ENCODE peak calls at places on chromosomes 4 and X, in seven cellular contexts. P is lower lobe of right lung, R is adrenal gland, N is heart right ventricle, G is cardiac muscle cell, L is GM06990, Z is HepG2. Q is an unnamed sample.

GRCh38 chr4:115851918-115852766 is 738.7 kb upstream of the NDST4 start:
- DNase-seq in P (peak; percentile 34), R (peak; percentile 66), N (no peak), G (peak; percentile 82), L (peak; percentile 23), Z (peak; percentile 53), Q (peak; percentile 66)

GRCh38 chr4:75886104-75886503 is 16.1 kb downstream of the PPEF2 start:
- DNase-seq in P (no peak), R (no peak), N (no peak), G (no peak), L (no peak), Z (no peak), Q (no peak)

GRCh38 chr4:7988437-7988836 is 48.8 kb upstream of the AFAP1 start:
- DNase-seq in P (no peak), R (no peak), N (no peak), G (no peak), L (no peak), Z (no peak), Q (no peak)

GRCh38 chr4:119149110-119149509 is 13.5 kb downstream of the MYOZ2 start:
- DNase-seq in P (no peak), R (no peak), N (no peak), G (no peak), L (no peak), Z (no peak), Q (no peak)

GRCh38 chr4:7623468-7623867 is 188.7 kb upstream of the PSAPL1 start:
- DNase-seq in P (no peak), R (no peak), N (no peak), G (no peak), L (no peak), Z (no peak), Q (no peak)

GRCh38 chr4:31169851-31170250 is 449.7 kb downstream of the PCDH7 start:
- DNase-seq in P (no peak), R (no peak), N (no peak), G (no peak), L (no peak), Z (no peak), Q (no peak)

GRCh38 chr4:175412744-175413143 is 399.3 kb downstream of the GPM6A start:
- DNase-seq in P (no peak), R (no peak), N (no peak), G (no peak), L (no peak), Z (no peak), Q (no peak)

GRCh38 chr4:110088670-110089069 is 109.7 kb downstream of the ELOVL6 start:
- DNase-seq in P (no peak), R (no peak), N (no peak), G (no peak), L (peak; percentile 20), Z (no peak), Q (no peak)

GRCh38 chrX:63101879-63102620 is 249.1 kb downstream of the SPIN4 start:
- DNase-seq in P (no peak), R (no peak), N (no peak), G (no peak), L (no peak), Z (no peak), Q (no peak)

GRCh38 chrX:107025538-107025937 is 25.5 kb upstream of the MORC4 start:
- DNase-seq in P (no peak), R (no peak), N (no peak), G (peak; percentile 55), L (peak; percentile 0), Z (peak; percentile 12), Q (no peak)

GRCh38 chrX:132774312-132774711 is 184.1 kb downstream of the HS6ST2 start:
- DNase-seq in P (no peak), R (no peak), N (no peak), G (no peak), L (no peak), Z (no peak), Q (no peak)

GRCh38 chrX:65924938-65925507 is 114.9 kb downstream of the VSIG4 start:
- DNase-seq in P (no peak), R (no peak), N (no peak), G (no peak), L (no peak), Z (no peak), Q (no peak)

GRCh38 chr4:81052119-81053068 is 21.9 kb downstream of the BMP3 start:
- DNase-seq in P (peak; percentile 63), R (peak; percentile 55), N (peak; percentile 16), G (peak; percentile 85), L (peak; percentile 88), Z (peak; percentile 51), Q (peak; percentile 73)

GRCh38 chrX:81708506-81708905 is 506.6 kb downstream of the SH3BGRL start:
- DNase-seq in P (no peak), R (no peak), N (no peak), G (no peak), L (no peak), Z (no peak), Q (no peak)

GRCh38 chr4:7933631-7934510 is 5.8 kb downstream of the AFAP1 start:
- DNase-seq in P (no peak), R (no peak), N (no peak), G (no peak), L (no peak), Z (no peak), Q (peak; percentile 70)

DNA sequence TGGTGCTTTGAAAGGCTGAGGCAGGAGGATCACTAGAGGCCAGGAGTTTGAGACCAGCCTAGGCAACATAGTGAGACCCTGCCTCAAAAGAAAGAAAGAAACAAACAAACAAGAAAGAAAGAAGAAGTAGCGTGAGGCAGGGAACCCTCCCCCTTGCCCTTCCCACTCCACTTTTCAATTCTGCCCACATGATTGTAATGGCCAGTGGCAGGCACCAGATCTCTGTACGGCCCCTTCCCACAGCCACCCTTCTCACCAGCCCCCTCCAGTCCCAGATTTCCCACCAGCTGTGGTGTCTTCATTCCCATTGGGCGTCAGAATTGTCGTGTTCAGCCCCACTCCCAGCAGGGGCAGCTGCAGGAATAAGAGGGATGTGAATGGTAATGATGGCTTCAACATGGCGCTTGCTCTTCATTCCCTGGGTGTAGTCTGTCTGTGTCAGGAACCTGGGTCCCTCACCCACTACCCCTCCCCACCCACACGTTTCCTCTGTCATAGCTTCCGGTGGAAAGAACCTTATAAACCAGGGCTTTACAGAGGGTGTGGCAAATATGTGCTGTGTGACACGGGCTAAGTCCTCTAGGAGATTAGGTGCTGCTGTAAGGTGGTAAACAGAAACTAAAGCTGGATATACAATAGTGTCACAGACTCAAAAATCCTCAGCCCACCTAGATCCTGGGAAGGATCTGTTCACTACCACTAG is at the start of gene IL2RG:
- DNase-seq in P (no peak), R (no peak), N (no peak), G (no peak), L (peak; percentile 75), Z (no peak), Q (no peak)
- H3K4me3 ChIP-seq in P (peak within 1 kb of the TSS; percentile 36), R (no peak within 1 kb of the TSS), N (no peak within 1 kb of the TSS), G (no peak within 1 kb of the TSS), L (peak within 1 kb of the TSS; percentile 85), Z (no peak within 1 kb of the TSS), Q (no peak within 1 kb of the TSS)

DNA sequence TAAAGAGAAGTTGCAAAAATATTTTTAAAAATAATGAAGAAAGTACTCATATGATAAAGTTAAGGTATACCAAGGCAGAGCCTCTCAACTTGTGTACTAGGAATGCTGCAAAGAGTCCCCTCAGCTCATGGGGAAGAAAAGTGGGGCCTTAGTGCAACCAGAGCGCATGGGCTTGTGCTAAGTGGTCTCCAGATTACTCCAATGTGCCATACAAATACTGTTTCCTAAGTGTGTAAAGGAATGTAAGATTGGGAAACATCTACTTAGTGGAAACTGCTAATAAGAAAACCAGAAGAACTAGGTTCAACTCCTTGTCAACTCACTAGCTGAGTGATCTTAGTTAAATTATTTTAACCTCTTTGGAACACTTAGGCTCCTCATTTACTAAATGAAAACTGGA is 39.1 kb downstream of the NAF1 start:
- DNase-seq in P (no peak), R (no peak), N (no peak), G (no peak), L (no peak), Z (no peak), Q (no peak)
- H3K36me3 ChIP-seq in P (peaks cover 47% of the 10 kb centered on the region), R (no peaks in the 10 kb centered on the region), N (peaks cover 81% of the 10 kb centered on the region), G (peaks cover 12% of the 10 kb centered on the region), L (peaks cover 9% of the 10 kb centered on the region), Z (peaks cover 4% of the 10 kb centered on the region), Q (peaks cover 25% of the 10 kb centered on the region)

GRCh38 chr4:120755864-120756263 is 166.7 kb downstream of the PRDM5 start:
- DNase-seq in P (no peak), R (no peak), N (no peak), G (no peak), L (no peak), Z (no peak), Q (no peak)

GRCh38 chr4:120749445-120750151 is 172.9 kb downstream of the PRDM5 start:
- DNase-seq in P (no peak), R (no peak), N (no peak), G (no peak), L (peak; percentile 83), Z (no peak), Q (no peak)

GRCh38 chr4:120753854-120754253 is 168.7 kb downstream of the PRDM5 start:
- DNase-seq in P (no peak), R (no peak), N (no peak), G (peak; percentile 78), L (no peak), Z (no peak), Q (peak; percentile 20)

GRCh38 chr4:120750152-120750525 is 172.4 kb downstream of the PRDM5 start:
- DNase-seq in P (no peak), R (no peak), N (no peak), G (no peak), L (peak; percentile 21), Z (no peak), Q (no peak)

DNA sequence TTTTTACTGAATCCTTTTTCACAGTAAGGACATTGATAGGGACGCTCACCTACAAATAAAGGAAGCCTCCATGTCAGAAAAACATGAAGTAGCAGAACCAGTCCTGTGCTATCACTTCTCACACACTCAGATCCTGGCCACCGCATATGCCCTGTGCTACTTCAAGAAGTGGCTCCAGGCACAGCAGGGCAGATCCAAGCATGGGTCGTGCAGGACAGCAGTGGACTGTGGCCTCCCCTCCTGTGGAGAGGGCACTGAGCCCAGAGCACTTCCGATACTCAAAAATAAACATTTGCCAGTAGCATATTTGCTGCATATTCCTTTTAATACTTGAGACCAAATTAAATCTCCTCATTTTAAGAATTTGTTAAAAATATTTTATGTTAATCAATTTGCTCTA is 167.9 kb downstream of the PRDM5 start:
- DNase-seq in P (no peak), R (no peak), N (peak; percentile 32), G (peak; percentile 27), L (no peak), Z (no peak), Q (no peak)
- TF ChIP-seq CTCF in P (no peak), R (no peak), N (no peak), G (no peak), L (no peak), Z (no peak), Q (no peak)

DNA sequence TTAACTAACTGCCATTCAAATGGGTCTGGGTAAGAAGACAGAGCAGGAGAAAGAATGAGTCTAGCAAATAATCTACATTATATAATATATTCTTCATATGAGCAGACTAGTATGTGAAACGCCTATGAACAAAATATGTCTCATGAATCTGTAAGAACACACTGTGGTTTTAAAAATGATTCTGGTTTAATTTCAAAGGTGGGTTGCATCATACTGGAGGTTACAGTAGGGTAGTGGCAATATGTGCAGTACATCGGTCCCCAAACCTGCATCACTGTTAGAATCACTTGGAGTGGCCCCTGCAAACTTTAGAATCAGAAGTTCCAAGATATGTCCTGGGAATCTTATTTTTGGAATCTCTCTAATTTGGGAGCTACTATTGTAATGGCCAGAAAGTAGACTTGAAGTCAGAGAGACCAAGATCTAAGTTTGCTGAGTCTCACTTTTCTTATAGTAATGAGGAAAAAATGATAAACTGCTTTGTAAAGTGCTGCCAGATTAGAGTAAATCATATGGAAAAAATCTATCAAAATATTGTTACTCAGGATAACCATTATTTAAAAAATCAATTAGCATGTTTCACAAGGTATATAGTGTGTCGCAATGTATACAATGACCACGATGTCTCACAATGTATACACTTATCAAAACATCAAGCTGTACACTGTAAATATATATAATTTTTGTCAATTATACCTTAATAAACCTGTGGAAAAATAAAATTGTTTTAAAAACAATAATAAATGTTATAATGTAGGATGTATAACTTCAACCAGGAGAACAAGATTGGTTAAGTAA is 37.9 kb upstream of the ARSJ start:
- DNase-seq in P (no peak), R (no peak), N (no peak), G (no peak), L (no peak), Z (no peak), Q (no peak)
- H3K4me3 ChIP-seq in P (no peak overlapping the region), R (no peak overlapping the region), N (no peak overlapping the region), G (no peak overlapping the region), L (no peak overlapping the region), Z (no peak overlapping the region), Q (no peak overlapping the region)

Q was measured in BE2C.